ENCODE peak calls at places on chromosomes 7 and 10, in ten cellular contexts. N, J, C, L, V, A, Z, S, O and R are unnamed samples.

GRCh38 chr10:19302117-19302516 is 253.5 kb downstream of the MALRD1 start:
- DNase-seq in N (no peak), J (peak; percentile 31), C (no peak), L (no peak), V (no peak), A (peak; percentile 26), Z (no peak), S (no peak), O (peak; percentile 11), R (no peak)

GRCh38 chr10:4213441-4213840 is 428.4 kb upstream of the KLF6 start:
- DNase-seq in N (no peak), J (no peak), C (no peak), L (no peak), V (no peak), A (no peak), Z (no peak), S (no peak), O (no peak), R (no peak)

GRCh38 chr10:119207713-119208552 is 562 bp downstream of the GRK5 start:
- DNase-seq in N (peak; percentile 44), J (peak; percentile 38), C (peak; percentile 68), L (no peak), V (peak; percentile 76), A (peak; percentile 56), Z (peak; percentile 88), S (peak; percentile 75), O (peak; percentile 48), R (peak; percentile 71)

GRCh38 chr7:105649727-105650381 is 68.6 kb upstream of the EFCAB10 start:
- DNase-seq in N (no peak), J (no peak), C (no peak), L (no peak), V (peak; percentile 14), A (peak; percentile 19), Z (no peak), S (no peak), O (peak; percentile 26), R (no peak)

GRCh38 chr7:151672706-151673105 is 153.0 kb upstream of the RHEB start:
- DNase-seq in N (no peak), J (no peak), C (no peak), L (no peak), V (peak; percentile 47), A (no peak), Z (no peak), S (no peak), O (no peak), R (no peak)

GRCh38 chr7:28530175-28531142 is 118.1 kb downstream of the CREB5 start:
- DNase-seq in N (no peak), J (no peak), C (peak; percentile 48), L (no peak), V (peak; percentile 0), A (no peak), Z (no peak), S (peak; percentile 35), O (no peak), R (no peak)

GRCh38 chr10:131124945-131125344 is 186.6 kb downstream of the TCERG1L start:
- DNase-seq in N (no peak), J (no peak), C (no peak), L (no peak), V (no peak), A (no peak), Z (no peak), S (no peak), O (no peak), R (no peak)

GRCh38 chr10:38032881-38033280 is 22.4 kb downstream of the ZNF33A start:
- DNase-seq in N (no peak), J (no peak), C (no peak), L (no peak), V (peak; percentile 10), A (no peak), Z (no peak), S (no peak), O (no peak), R (no peak)

GRCh38 chr10:13984647-13985155 is 346.0 kb downstream of the FRMD4A start:
- DNase-seq in N (no peak), J (peak; percentile 68), C (no peak), L (no peak), V (peak; percentile 94), A (peak; percentile 82), Z (no peak), S (no peak), O (peak; percentile 43), R (no peak)

GRCh38 chr10:13987472-13987871 is 343.3 kb downstream of the FRMD4A start:
- DNase-seq in N (no peak), J (peak; percentile 23), C (no peak), L (no peak), V (peak; percentile 80), A (peak; percentile 91), Z (no peak), S (no peak), O (peak; percentile 11), R (no peak)

GRCh38 chr10:13978844-13979227 is 351.9 kb downstream of the FRMD4A start:
- DNase-seq in N (no peak), J (no peak), C (no peak), L (no peak), V (no peak), A (no peak), Z (no peak), S (no peak), O (no peak), R (no peak)

GRCh38 chr10:13977861-13978843 is 352.6 kb downstream of the FRMD4A start:
- DNase-seq in N (no peak), J (peak; percentile 32), C (no peak), L (no peak), V (peak; percentile 51), A (peak; percentile 73), Z (no peak), S (no peak), O (no peak), R (no peak)

DNA sequence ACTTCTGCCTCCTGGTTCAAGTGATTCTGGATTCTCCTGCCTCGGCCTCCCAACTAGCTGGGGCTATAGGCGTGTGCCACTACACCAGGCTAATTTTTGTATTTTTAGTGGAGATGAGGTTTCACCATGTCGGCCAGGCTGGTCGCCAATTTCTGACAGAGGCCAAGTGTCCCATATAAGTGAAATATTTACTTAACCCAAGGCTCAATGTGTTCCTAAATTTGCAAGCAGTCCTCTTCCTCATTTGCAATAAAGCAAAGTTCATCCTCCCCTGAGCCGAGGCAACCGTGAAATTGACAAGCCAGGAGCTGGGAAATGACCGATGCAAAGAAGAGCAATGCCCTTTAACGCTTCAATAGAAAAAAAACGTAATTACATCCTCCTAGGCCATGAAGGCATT is 347.7 kb downstream of the FRMD4A start:
- DNase-seq in N (no peak), J (no peak), C (no peak), L (no peak), V (no peak), A (no peak), Z (no peak), S (no peak), O (no peak), R (no peak)
- H3K27ac ChIP-seq in N (no peak overlapping the region), J (no peak overlapping the region), C (no peak overlapping the region), L (no peak overlapping the region), V (no peak overlapping the region), A (no peak overlapping the region), Z (no peak overlapping the region), S (no peak overlapping the region), O (no peak overlapping the region), R (no peak overlapping the region)

GRCh38 chr10:9160275-9160674 is 1105.8 kb downstream of the GATA3 start:
- DNase-seq in N (no peak), J (no peak), C (no peak), L (no peak), V (no peak), A (no peak), Z (no peak), S (no peak), O (no peak), R (no peak)

GRCh38 chr10:9163699-9164098 is 1109.2 kb downstream of the GATA3 start:
- DNase-seq in N (no peak), J (no peak), C (no peak), L (no peak), V (no peak), A (no peak), Z (no peak), S (no peak), O (no peak), R (no peak)

GRCh38 chr10:9157656-9158055 is 1103.2 kb downstream of the GATA3 start:
- DNase-seq in N (no peak), J (no peak), C (no peak), L (no peak), V (no peak), A (no peak), Z (no peak), S (no peak), O (no peak), R (no peak)

GRCh38 chr10:9158675-9159074 is 1104.2 kb downstream of the GATA3 start:
- DNase-seq in N (no peak), J (peak; percentile 80), C (no peak), L (no peak), V (no peak), A (no peak), Z (no peak), S (no peak), O (no peak), R (no peak)
- H3K27ac ChIP-seq in N (no peak overlapping the region), J (no peak overlapping the region), C (no peak overlapping the region), L (no peak overlapping the region), V (no peak overlapping the region), A (no peak overlapping the region), Z (no peak overlapping the region), S (no peak overlapping the region), O (no peak overlapping the region), R (no peak overlapping the region)

GRCh38 chr10:91201213-91201996 is 19.1 kb upstream of the PCGF5 start:
- DNase-seq in N (peak; percentile 37), J (no peak), C (no peak), L (no peak), V (no peak), A (no peak), Z (no peak), S (no peak), O (no peak), R (no peak)

GRCh38 chr10:91196268-91197043 is 24.0 kb upstream of the PCGF5 start:
- DNase-seq in N (no peak), J (no peak), C (no peak), L (no peak), V (no peak), A (no peak), Z (no peak), S (no peak), O (no peak), R (no peak)

GRCh38 chr10:91197044-91197651 is 23.3 kb upstream of the PCGF5 start:
- DNase-seq in N (no peak), J (no peak), C (no peak), L (no peak), V (peak; percentile 62), A (peak; percentile 71), Z (peak; percentile 30), S (no peak), O (no peak), R (no peak)

GRCh38 chr10:91200314-91201212 is 19.9 kb upstream of the PCGF5 start:
- DNase-seq in N (no peak), J (no peak), C (no peak), L (no peak), V (no peak), A (no peak), Z (no peak), S (peak; percentile 63), O (no peak), R (no peak)

DNA sequence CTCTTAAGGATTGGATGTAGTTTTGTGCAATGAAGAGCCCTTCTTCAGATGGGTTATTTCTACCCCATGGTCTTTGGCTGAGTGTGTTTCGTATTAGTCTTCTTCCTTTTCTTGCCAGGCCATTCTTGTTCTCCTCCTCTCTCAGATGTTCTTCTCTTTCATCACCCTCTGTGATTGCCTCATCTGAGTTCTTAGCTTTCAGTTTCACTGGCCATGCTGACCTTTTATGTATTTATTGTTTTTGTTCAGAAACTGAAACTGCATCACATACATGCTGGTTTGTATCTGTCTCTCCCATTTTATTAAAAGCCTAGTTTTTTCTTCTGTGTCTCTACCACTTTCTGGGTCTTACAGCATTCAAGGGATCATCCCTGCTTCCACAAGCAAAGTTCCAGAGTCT is 21.7 kb upstream of the PCGF5 start:
- DNase-seq in N (no peak), J (no peak), C (no peak), L (no peak), V (peak; percentile 92), A (peak; percentile 68), Z (no peak), S (no peak), O (no peak), R (no peak)
- H3K27ac ChIP-seq in N (no peak overlapping the region), J (no peak overlapping the region), C (peak overlapping the region; percentile 63), L (peak overlapping the region; percentile 47), V (no peak overlapping the region), A (peak overlapping the region; percentile 25), Z (peak overlapping the region; percentile 61), S (no peak overlapping the region), O (no peak overlapping the region), R (no peak overlapping the region)

GRCh38 chr10:22670796-22671195 is 43.6 kb downstream of the PIP4K2A start:
- DNase-seq in N (no peak), J (no peak), C (no peak), L (no peak), V (no peak), A (no peak), Z (no peak), S (no peak), O (no peak), R (no peak)

GRCh38 chr10:22667093-22667480 is 47.3 kb downstream of the PIP4K2A start:
- DNase-seq in N (no peak), J (no peak), C (no peak), L (no peak), V (no peak), A (no peak), Z (no peak), S (no peak), O (no peak), R (no peak)

GRCh38 chr10:22666287-22667092 is 47.9 kb downstream of the PIP4K2A start:
- DNase-seq in N (peak; percentile 79), J (no peak), C (no peak), L (peak; percentile 47), V (no peak), A (peak; percentile 48), Z (no peak), S (peak; percentile 36), O (no peak), R (no peak)

GRCh38 chr10:22672594-22673392 is 41.6 kb downstream of the PIP4K2A start:
- DNase-seq in N (no peak), J (no peak), C (no peak), L (no peak), V (peak; percentile 20), A (no peak), Z (no peak), S (no peak), O (no peak), R (no peak)

GRCh38 chr10:22669163-22669711 is 45.1 kb downstream of the PIP4K2A start:
- DNase-seq in N (no peak), J (no peak), C (no peak), L (no peak), V (no peak), A (no peak), Z (no peak), S (no peak), O (no peak), R (no peak)
- H3K27ac ChIP-seq in N (peak overlapping the region; percentile 5), J (no peak overlapping the region), C (no peak overlapping the region), L (peak overlapping the region; percentile 64), V (no peak overlapping the region), A (no peak overlapping the region), Z (no peak overlapping the region), S (no peak overlapping the region), O (no peak overlapping the region), R (no peak overlapping the region)